ENCODE peak calls at places on chromosomes 4 and X, in four cellular contexts. E, U, P and T are unnamed samples.

GRCh38 chr4:189021831-189022230 is 882.6 kb downstream of the TRIML1 start:
- DNase-seq in U (peak), P (no peak), E (no peak), T (no peak)

GRCh38 chr4:25107827-25108516 is 52.3 kb downstream of the SEPSECS start:
- DNase-seq in P (no peak), E (no peak), U (no peak), T (no peak)

GRCh38 chr4:1246111-1246881 is 2.6 kb downstream of the CTBP1 start:
- DNase-seq in U (no peak), E (no peak), P (peak), T (no peak)

GRCh38 chrX:40663880-40664630 is 16.7 kb upstream of the CXorf38 start:
- DNase-seq in P (no peak), E (no peak), U (no peak), T (peak)

GRCh38 chrX:107669885-107670628 is 41.7 kb downstream of the PRPS1 start:
- DNase-seq in E (no peak), P (no peak), U (no peak), T (no peak)

GRCh38 chrX:38561126-38561868 is at the start of gene TSPAN7:
- DNase-seq in P (peak), U (peak), E (peak), T (peak)

GRCh38 chr4:8470451-8471024 is 30.0 kb downstream of the TRMT44 start:
- DNase-seq in U (no peak), P (no peak), E (no peak), T (no peak)

GRCh38 chr4:41530741-41531140 is 7.2 kb upstream of the LIMCH1 start:
- DNase-seq in P (no peak), E (no peak), U (no peak), T (no peak)

GRCh38 chrX:74133156-74133796 is 170.7 kb upstream of the ZCCHC13 start:
- DNase-seq in E (no peak), U (peak), P (peak), T (peak)

GRCh38 chr4:2051086-2051485 is 8.0 kb upstream of the NAT8L start:
- DNase-seq in P (no peak), U (no peak), E (no peak), T (no peak)

GRCh38 chr4:101806914-101807313 is 16.4 kb downstream of the BANK1 start:
- DNase-seq in P (peak), U (no peak), E (no peak), T (no peak)

GRCh38 chrX:119763836-119764387 is 5.5 kb downstream of the SOWAHD start:
- DNase-seq in P (no peak), U (no peak), E (no peak), T (no peak)

GRCh38 chr4:3526456-3526855 is 5.8 kb downstream of the LRPAP1 start:
- DNase-seq in U (no peak), P (no peak), E (no peak), T (no peak)

GRCh38 chr4:1604181-1604705 is 79.9 kb downstream of the FAM53A start:
- DNase-seq in U (no peak), P (no peak), E (no peak), T (no peak)